ENCODE peak calls at places on chromosomes 6 and 20, in six cellular contexts. V, U, K, C, L and W are unnamed samples.

GRCh38 chr6:104003803-104004516 is 855.8 kb downstream of the HACE1 start:
- DNase-seq in V (no peak), U (no peak), K (no peak), C (no peak), L (no peak), W (no peak)

GRCh38 chr20:63553251-63553932 is 567 bp upstream of the FNDC11 start:
- DNase-seq in V (no peak), U (peak; percentile 86), K (peak; percentile 96), C (no peak), L (peak; percentile 95), W (peak; percentile 90)

GRCh38 chr20:40564997-40565680 is 123.9 kb downstream of the MAFB start:
- DNase-seq in V (no peak), U (no peak), K (peak; percentile 99), C (no peak), L (no peak), W (no peak)

GRCh38 chr6:44180886-44181285 is 22.3 kb downstream of the CAPN11 start:
- DNase-seq in V (no peak), U (no peak), K (no peak), C (no peak), L (no peak), W (no peak)

GRCh38 chr20:9215539-9215938 is 146.7 kb downstream of the PLCB4 start:
- DNase-seq in V (no peak), U (no peak), K (no peak), C (no peak), L (peak; percentile 5), W (no peak)

GRCh38 chr6:130720076-130720475 is 107.1 kb upstream of the SMLR1 start:
- DNase-seq in V (no peak), U (no peak), K (no peak), C (no peak), L (no peak), W (no peak)

GRCh38 chr20:57040461-57040860 is 226.0 kb downstream of the BMP7 start:
- DNase-seq in V (no peak), U (no peak), K (no peak), C (no peak), L (no peak), W (no peak)

GRCh38 chr6:145887969-145888368 is 73.4 kb upstream of the FBXO30 start:
- DNase-seq in V (no peak), U (no peak), K (no peak), C (no peak), L (no peak), W (no peak)

GRCh38 chr20:15359056-15359455 is 1021.6 kb upstream of the FLRT3 start:
- DNase-seq in V (no peak), U (no peak), K (peak; percentile 41), C (no peak), L (no peak), W (no peak)

GRCh38 chr6:107868867-107869611 is 44.9 kb upstream of the SCML4 start:
- DNase-seq in V (no peak), U (no peak), K (no peak), C (no peak), L (no peak), W (no peak)

GRCh38 chr6:107871981-107872380 is 47.9 kb upstream of the SCML4 start:
- DNase-seq in V (no peak), U (no peak), K (no peak), C (no peak), L (no peak), W (no peak)

GRCh38 chr6:107870379-107870778 is 46.3 kb upstream of the SCML4 start:
- DNase-seq in V (no peak), U (no peak), K (no peak), C (no peak), L (no peak), W (no peak)

GRCh38 chr6:107867302-107867615 is 43.1 kb upstream of the SCML4 start:
- DNase-seq in V (no peak), U (no peak), K (no peak), C (no peak), L (no peak), W (no peak)

GRCh38 chr6:107869871-107870270 is 45.8 kb upstream of the SCML4 start:
- DNase-seq in V (no peak), U (no peak), K (no peak), C (peak; percentile 38), L (peak; percentile 67), W (no peak)
- TF ChIP-seq CTCF in V (peak; percentile 50), U (no peak), K (no peak), C (peak; percentile 21), L (peak; percentile 40), W (no peak)

GRCh38 chr6:17179246-17180073 is 77.6 kb downstream of the STMND1 start:
- DNase-seq in V (no peak), U (no peak), K (peak; percentile 29), C (no peak), L (no peak), W (no peak)
- TF ChIP-seq CTCF in V (no peak), U (no peak), K (no peak), C (no peak), L (no peak), W (no peak)

GRCh38 chr6:36873612-36874011 is 991 bp downstream of the PPIL1 start:
- DNase-seq in V (no peak), U (no peak), K (no peak), C (peak; percentile 32), L (no peak), W (peak; percentile 47)
- TF ChIP-seq CTCF in V (peak; percentile 33), U (no peak), K (peak; percentile 12), C (peak; percentile 39), L (peak; percentile 7), W (peak; percentile 18)

GRCh38 chr6:108715832-108716231 is 132.4 kb upstream of the ARMC2 start:
- DNase-seq in V (no peak), U (no peak), K (no peak), C (no peak), L (no peak), W (no peak)

GRCh38 chr6:108714012-108714773 is 134.0 kb upstream of the ARMC2 start:
- DNase-seq in V (no peak), U (no peak), K (no peak), C (no peak), L (no peak), W (no peak)

GRCh38 chr6:108712946-108713345 is 135.3 kb upstream of the ARMC2 start:
- DNase-seq in V (no peak), U (no peak), K (no peak), C (no peak), L (no peak), W (no peak)

GRCh38 chr6:108716801-108717791 is 131.1 kb upstream of the ARMC2 start:
- DNase-seq in V (no peak), U (no peak), K (no peak), C (no peak), L (no peak), W (no peak)

DNA sequence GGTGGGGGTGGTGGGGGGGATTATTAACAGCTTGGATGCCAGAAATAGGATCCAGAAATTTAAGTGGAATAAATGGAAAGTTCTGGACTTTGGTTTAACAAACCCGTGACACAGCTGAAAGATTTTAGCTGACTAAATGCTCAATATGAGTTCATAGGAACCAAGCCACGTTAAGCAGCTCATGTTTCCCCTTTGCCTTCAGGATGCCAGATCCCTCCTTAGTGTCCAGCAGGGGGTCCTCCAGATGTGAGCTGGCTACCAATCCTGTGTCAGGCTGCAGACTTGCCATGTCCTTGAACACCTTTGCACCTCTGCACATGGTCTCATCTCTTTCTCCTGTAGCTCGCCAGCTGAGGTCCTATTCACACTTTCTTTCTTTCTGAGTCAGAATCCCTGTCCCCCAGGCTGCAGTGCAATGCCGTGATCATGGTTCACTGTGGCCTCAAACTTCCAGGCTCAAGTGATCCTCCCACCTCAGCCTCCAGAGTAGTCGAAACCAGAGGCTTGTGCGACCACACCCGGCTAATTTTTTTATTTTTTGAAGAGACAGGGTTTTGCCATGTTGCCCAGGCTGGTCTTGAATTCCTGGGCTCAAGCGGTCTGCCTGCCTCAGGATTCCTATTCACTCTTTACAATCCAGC is 133.3 kb upstream of the ARMC2 start:
- DNase-seq in V (no peak), U (no peak), K (no peak), C (no peak), L (no peak), W (no peak)
- TF ChIP-seq CTCF in V (no peak), U (no peak), K (no peak), C (no peak), L (no peak), W (no peak)

GRCh38 chr6:137588472-137588871 is 94.3 kb upstream of the OLIG3 start:
- DNase-seq in V (no peak), U (no peak), K (no peak), C (no peak), L (no peak), W (no peak)

GRCh38 chr6:137590684-137591083 is 96.5 kb upstream of the OLIG3 start:
- DNase-seq in V (no peak), U (no peak), K (no peak), C (no peak), L (no peak), W (no peak)

GRCh38 chr6:137589067-137589848 is 95.1 kb upstream of the OLIG3 start:
- DNase-seq in V (no peak), U (no peak), K (peak; percentile 7), C (peak; percentile 94), L (peak; percentile 71), W (peak; percentile 62)
- TF ChIP-seq CTCF in V (peak; percentile 44), U (no peak), K (no peak), C (peak; percentile 100), L (peak; percentile 67), W (peak; percentile 62)

GRCh38 chr6:21937466-21937865 is 343.9 kb downstream of the SOX4 start:
- DNase-seq in V (no peak), U (no peak), K (no peak), C (no peak), L (no peak), W (no peak)

GRCh38 chr6:21935142-21935541 is 341.6 kb downstream of the SOX4 start:
- DNase-seq in V (no peak), U (no peak), K (no peak), C (no peak), L (no peak), W (no peak)

GRCh38 chr6:21931641-21932335 is 338.2 kb downstream of the SOX4 start:
- DNase-seq in V (no peak), U (no peak), K (no peak), C (no peak), L (no peak), W (no peak)

GRCh38 chr6:21933351-21933750 is 339.8 kb downstream of the SOX4 start:
- DNase-seq in V (no peak), U (no peak), K (no peak), C (no peak), L (no peak), W (no peak)

GRCh38 chr6:21935561-21936028 is 342.0 kb downstream of the SOX4 start:
- DNase-seq in V (no peak), U (no peak), K (no peak), C (no peak), L (peak; percentile 53), W (peak; percentile 26)
- TF ChIP-seq CTCF in V (peak; percentile 76), U (no peak), K (peak; percentile 42), C (peak; percentile 43), L (peak; percentile 66), W (peak; percentile 57)

GRCh38 chr20:24112360-24112759 is 123.8 kb upstream of the GGTLC1 start:
- DNase-seq in V (no peak), U (no peak), K (no peak), C (no peak), L (no peak), W (no peak)
- TF ChIP-seq CTCF in V (no peak), U (no peak), K (no peak), C (peak; percentile 8), L (no peak), W (no peak)

GRCh38 chr20:51712501-51713212 is 55.5 kb downstream of the ATP9A start:
- DNase-seq in V (no peak), U (no peak), K (peak; percentile 42), C (no peak), L (peak; percentile 67), W (no peak)
- TF ChIP-seq CTCF in V (peak; percentile 86), U (no peak), K (no peak), C (no peak), L (peak; percentile 73), W (peak; percentile 10)